ENCODE peak calls at places on chromosome 20, in five cellular contexts. X, U, D, S and A are unnamed samples.

GRCh38 chr20:32327087-32327681 is 30.9 kb upstream of the ASXL1 start:
- DNase-seq in U (peak; percentile 79), X (no peak), D (no peak), S (no peak), A (no peak)

GRCh38 chr20:1423625-1424106 is 30.8 kb upstream of the FKBP1A start:
- DNase-seq in S (peak; percentile 89), D (peak; percentile 68), U (peak; percentile 80), X (no peak), A (peak; percentile 35)

GRCh38 chr20:39042279-39043150 is 80.4 kb downstream of the DHX35 start:
- DNase-seq in D (no peak), X (no peak), U (no peak), S (no peak), A (no peak)

GRCh38 chr20:54062812-54063280 is 7.5 kb downstream of the BCAS1 start:
- DNase-seq in D (peak; percentile 33), S (peak; percentile 46), U (peak; percentile 43), X (no peak), A (no peak)

GRCh38 chr20:1537731-1538058 is 19.8 kb downstream of the SIRPD start:
- DNase-seq in U (no peak), D (no peak), S (no peak), X (no peak), A (no peak)

GRCh38 chr20:35953411-35954199 is 697 bp downstream of the SCAND1 start:
- DNase-seq in U (peak; percentile 51), X (peak; percentile 66), S (peak; percentile 69), D (peak; percentile 59), A (peak; percentile 36)

GRCh38 chr20:14824996-14825395 is 487.6 kb upstream of the FLRT3 start:
- DNase-seq in D (no peak), U (no peak), X (no peak), S (peak; percentile 65), A (no peak)

GRCh38 chr20:41168281-41169183 is 31.2 kb downstream of the PLCG1 start:
- DNase-seq in U (no peak), X (no peak), D (no peak), S (no peak), A (no peak)

GRCh38 chr20:2654831-2655230 is 2.4 kb downstream of the NOP56 start:
- DNase-seq in U (no peak), S (no peak), X (no peak), D (no peak), A (no peak)

GRCh38 chr20:380763-381580 is 412 bp downstream of the TRIB3 start:
- DNase-seq in D (peak; percentile 85), X (peak; percentile 49), S (peak; percentile 79), U (peak; percentile 58), A (peak; percentile 65)
- TF ChIP-seq CTCF in D (no peak), X (no peak), S (peak; percentile 19), U (peak; percentile 6), A (peak; percentile 43)

DNA sequence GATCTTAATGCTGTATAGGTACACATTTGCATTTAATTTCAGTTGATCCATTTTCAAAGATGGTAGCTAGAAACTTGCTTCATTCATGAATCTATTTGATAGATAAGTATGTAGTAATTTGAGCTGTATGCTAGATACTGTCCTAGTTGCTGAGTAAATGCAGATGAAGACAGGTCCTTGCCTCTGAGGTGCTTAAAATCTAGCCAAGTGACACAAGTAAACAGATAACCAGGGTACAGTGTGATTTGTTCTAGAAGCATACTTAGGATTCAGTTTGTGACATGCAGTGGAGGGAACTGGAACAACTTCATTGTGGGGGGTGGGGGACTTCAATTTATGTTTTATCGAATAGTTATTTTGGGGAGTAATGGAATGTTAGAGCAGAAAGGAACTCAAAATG is 9.2 kb downstream of the CHMP4B start:
- DNase-seq in U (no peak), D (no peak), S (no peak), X (no peak), A (no peak)
- TF ChIP-seq CTCF in U (no peak), D (no peak), S (no peak), X (no peak), A (no peak)

GRCh38 chr20:46939031-46939430 is 44.4 kb downstream of the EYA2 start:
- DNase-seq in U (no peak), X (no peak), S (peak; percentile 36), D (peak; percentile 21), A (no peak)
- TF ChIP-seq CTCF in U (no peak), X (no peak), S (peak; percentile 31), D (peak; percentile 44), A (peak; percentile 24)

GRCh38 chr20:8877294-8877693 is 191.6 kb upstream of the PLCB4 start:
- DNase-seq in U (no peak), S (no peak), D (no peak), X (no peak), A (no peak)
- TF ChIP-seq CTCF in U (no peak), S (no peak), D (no peak), X (no peak), A (no peak)

DNA sequence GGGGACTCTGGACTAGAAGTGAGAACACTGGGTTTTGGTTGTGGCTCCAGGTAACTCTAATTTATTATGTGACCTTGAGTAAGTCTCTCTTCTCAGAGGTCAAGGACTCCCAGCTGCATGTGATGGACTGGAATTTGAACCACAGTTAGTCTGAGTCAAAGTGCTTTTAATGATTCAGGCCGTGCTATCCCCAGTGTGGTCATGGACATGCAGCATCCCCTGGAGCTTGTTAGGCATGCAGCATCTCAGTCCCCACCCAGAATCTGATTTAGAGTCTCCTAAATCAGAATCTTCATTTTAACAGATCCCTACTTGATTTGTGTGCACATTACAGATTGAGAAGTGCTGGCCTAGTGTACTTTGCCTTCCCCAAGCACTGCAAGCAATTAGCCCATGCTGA is 74.2 kb downstream of the TOX2 start:
- DNase-seq in X (no peak), D (no peak), U (peak; percentile 29), S (no peak), A (no peak)
- TF ChIP-seq CTCF in X (no peak), D (no peak), U (peak; percentile 35), S (no peak), A (no peak)

GRCh38 chr20:63278661-63279060 is 6.0 kb downstream of the ARFGAP1 start:
- DNase-seq in D (no peak), X (no peak), S (no peak), U (no peak), A (no peak)
- TF ChIP-seq CTCF in D (no peak), X (no peak), S (no peak), U (no peak), A (no peak)

GRCh38 chr20:58558483-58559367 is 43.5 kb upstream of the APCDD1L start:
- DNase-seq in S (no peak), D (no peak), X (no peak), U (no peak), A (no peak)
- TF ChIP-seq CTCF in S (peak; percentile 7), D (no peak), X (no peak), U (no peak), A (no peak)

DNA sequence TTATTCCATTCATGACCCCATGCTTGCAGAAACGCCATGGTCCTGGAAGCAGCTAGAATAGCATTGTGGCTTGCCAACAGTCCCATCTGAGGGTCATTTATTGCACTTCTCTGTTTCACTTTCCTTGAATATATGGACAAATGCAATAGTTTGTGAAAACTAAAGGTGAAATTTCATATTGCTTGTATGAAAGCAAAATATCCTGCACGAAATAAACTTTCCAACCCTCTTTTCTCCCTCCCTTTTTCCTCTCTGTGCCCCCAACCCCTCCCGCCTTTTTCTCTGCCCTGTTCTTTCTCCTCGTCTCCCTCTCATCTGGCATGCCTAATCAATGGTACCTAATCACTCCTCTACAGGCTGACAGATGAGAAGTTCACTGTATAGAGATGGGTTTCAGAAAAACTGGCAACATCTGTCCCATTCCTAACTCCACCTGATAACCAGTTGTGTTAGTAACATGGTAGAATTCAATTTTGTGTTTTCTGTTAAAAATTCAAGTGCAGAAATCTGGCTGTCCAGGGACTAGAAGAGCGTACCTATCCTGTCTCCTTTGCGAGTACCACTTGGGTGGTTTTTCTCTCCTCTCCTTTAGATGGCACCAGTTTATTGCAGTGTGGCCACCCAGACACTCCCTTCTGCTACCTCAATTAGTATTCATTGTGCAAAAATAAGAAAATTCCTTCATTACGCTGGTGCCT is 198.6 kb downstream of the FOXA2 start:
- DNase-seq in U (no peak), S (peak; percentile 45), X (no peak), D (peak; percentile 8), A (no peak)
- TF ChIP-seq CTCF in U (no peak), S (peak; percentile 54), X (no peak), D (no peak), A (peak; percentile 43)

GRCh38 chr20:62323980-62324906 is 21.4 kb downstream of the ADRM1 start:
- DNase-seq in D (no peak), U (no peak), S (no peak), X (no peak), A (no peak)

GRCh38 chr20:62323146-62323979 is 20.6 kb downstream of the ADRM1 start:
- DNase-seq in U (no peak), X (no peak), S (no peak), D (no peak), A (no peak)

GRCh38 chr20:62321978-62322377 is 19.2 kb downstream of the ADRM1 start:
- DNase-seq in U (no peak), S (no peak), D (no peak), X (no peak), A (no peak)

GRCh38 chr20:62321521-62321948 is 18.7 kb downstream of the ADRM1 start:
- DNase-seq in D (peak; percentile 56), U (no peak), X (no peak), S (no peak), A (no peak)

DNA sequence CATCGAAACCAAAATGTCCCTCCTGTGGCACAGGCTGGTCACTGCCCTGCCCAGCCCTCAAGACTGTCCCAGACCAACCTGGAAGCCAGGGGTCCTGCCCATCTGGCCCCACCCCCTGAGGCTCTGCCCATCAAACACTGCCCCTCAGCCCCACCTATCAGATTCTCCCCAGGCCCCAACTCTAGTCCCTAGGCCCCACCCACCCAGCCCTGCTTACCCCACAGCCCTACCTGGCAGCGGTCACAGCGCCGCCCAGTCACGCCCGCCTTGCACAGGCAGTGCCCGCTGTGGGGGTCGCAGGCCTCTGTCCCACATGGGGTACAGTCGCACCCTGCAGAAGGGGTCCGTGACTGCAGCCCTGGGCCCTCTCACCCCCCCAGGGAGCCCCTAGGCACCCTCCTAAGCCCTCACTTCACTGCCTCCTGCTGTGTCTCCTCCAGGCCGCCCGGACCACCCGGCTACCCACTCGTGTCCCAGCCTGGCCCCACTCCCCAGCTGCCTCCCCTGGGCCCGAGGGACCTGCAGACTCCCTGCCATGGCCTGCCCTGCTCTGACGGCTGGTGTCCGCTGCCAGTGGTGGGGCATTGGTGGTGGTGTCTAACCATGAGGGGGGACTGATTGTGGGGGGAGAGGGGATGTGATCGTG is 19.8 kb downstream of the ADRM1 start:
- DNase-seq in D (no peak), U (no peak), X (no peak), S (no peak), A (no peak)
- TF ChIP-seq CTCF in D (no peak), U (no peak), X (no peak), S (no peak), A (no peak)

DNA sequence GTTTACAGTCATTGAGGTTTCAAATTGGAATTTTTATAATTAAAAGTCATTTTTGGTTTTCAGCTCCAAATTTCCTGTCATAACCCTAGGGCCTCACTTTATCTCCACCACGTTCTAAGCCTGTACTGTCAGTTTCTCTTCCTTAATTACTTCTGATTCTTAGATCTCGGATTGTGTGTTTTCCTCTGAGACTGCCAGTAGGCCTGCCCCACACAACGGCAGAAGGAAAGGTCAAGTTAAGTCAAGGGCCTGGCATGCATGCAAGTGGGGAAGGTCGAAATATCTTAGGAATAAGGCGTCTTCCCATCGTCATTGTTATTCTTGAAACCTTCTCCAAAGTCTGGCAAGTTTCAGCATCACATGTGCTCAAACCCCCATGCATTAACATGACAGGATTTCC is 203.5 kb upstream of the TSHZ2 start:
- DNase-seq in U (no peak), D (no peak), S (no peak), X (no peak), A (no peak)
- TF ChIP-seq CTCF in U (no peak), D (no peak), S (no peak), X (no peak), A (no peak)